ENCODE peak calls at places on chromosomes 5 and 9, in five cellular contexts. One of them, this sample, is unnamed.

GRCh38 chr5:137234973-137235943 is 263.9 kb downstream of the SPOCK1 start:
- DNase-seq in WERI-Rb-1: no peak
- DNase-seq in cardiac muscle cell: no peak
- DNase-seq in Peyer's patch: no peak
- DNase-seq in tibial nerve: no peak
- DNase-seq in this sample: no peak

GRCh38 chr9:2271426-2271825 is 256.3 kb downstream of the SMARCA2 start:
- DNase-seq in WERI-Rb-1: no peak
- DNase-seq in cardiac muscle cell: no peak
- DNase-seq in Peyer's patch: peak
- DNase-seq in tibial nerve: no peak
- DNase-seq in this sample: no peak

GRCh38 chr9:129613520-129614175 is 7.3 kb downstream of the C9orf50 start:
- DNase-seq in WERI-Rb-1: peak
- DNase-seq in cardiac muscle cell: no peak
- DNase-seq in Peyer's patch: no peak
- DNase-seq in tibial nerve: no peak
- DNase-seq in this sample: no peak

GRCh38 chr9:86909388-86909787 is 37.9 kb downstream of the GAS1 start:
- DNase-seq in WERI-Rb-1: no peak
- DNase-seq in cardiac muscle cell: no peak
- DNase-seq in Peyer's patch: no peak
- DNase-seq in tibial nerve: no peak
- DNase-seq in this sample: no peak

GRCh38 chr5:179008667-179009066 is 13.5 kb upstream of the GRM6 start:
- DNase-seq in WERI-Rb-1: no peak
- DNase-seq in cardiac muscle cell: no peak
- DNase-seq in Peyer's patch: no peak
- DNase-seq in tibial nerve: no peak
- DNase-seq in this sample: no peak

GRCh38 chr9:96501981-96502833 is 52.2 kb downstream of the HABP4 start:
- DNase-seq in WERI-Rb-1: no peak
- DNase-seq in cardiac muscle cell: no peak
- DNase-seq in Peyer's patch: no peak
- DNase-seq in tibial nerve: no peak
- DNase-seq in this sample: no peak

GRCh38 chr9:131366745-131367401 is 27.0 kb upstream of the PRRC2B start:
- DNase-seq in WERI-Rb-1: peak
- DNase-seq in cardiac muscle cell: peak
- DNase-seq in Peyer's patch: peak
- DNase-seq in tibial nerve: no peak
- DNase-seq in this sample: no peak

GRCh38 chr9:132721661-132722060 is 51.4 kb downstream of the GTF3C4 start:
- DNase-seq in WERI-Rb-1: no peak
- DNase-seq in cardiac muscle cell: no peak
- DNase-seq in Peyer's patch: no peak
- DNase-seq in tibial nerve: no peak
- DNase-seq in this sample: no peak

GRCh38 chr5:72154076-72154756 is 46.9 kb downstream of the MAP1B start:
- DNase-seq in WERI-Rb-1: no peak
- DNase-seq in cardiac muscle cell: no peak
- DNase-seq in Peyer's patch: no peak
- DNase-seq in tibial nerve: no peak
- DNase-seq in this sample: no peak

GRCh38 chr5:67989457-67989856 is 226.1 kb upstream of the PIK3R1 start:
- DNase-seq in WERI-Rb-1: no peak
- DNase-seq in cardiac muscle cell: no peak
- DNase-seq in Peyer's patch: no peak
- DNase-seq in tibial nerve: no peak
- DNase-seq in this sample: no peak

GRCh38 chr5:172498431-172499129 is 44.3 kb upstream of the SH3PXD2B start:
- DNase-seq in WERI-Rb-1: no peak
- DNase-seq in cardiac muscle cell: no peak
- DNase-seq in Peyer's patch: no peak
- DNase-seq in tibial nerve: no peak
- DNase-seq in this sample: peak

GRCh38 chr5:27412379-27412778 is 374.0 kb upstream of the CDH9 start:
- DNase-seq in WERI-Rb-1: no peak
- DNase-seq in cardiac muscle cell: no peak
- DNase-seq in Peyer's patch: no peak
- DNase-seq in tibial nerve: no peak
- DNase-seq in this sample: no peak

GRCh38 chr5:163914911-163915310 is 409.5 kb downstream of the MAT2B start:
- DNase-seq in WERI-Rb-1: peak
- DNase-seq in cardiac muscle cell: no peak
- DNase-seq in Peyer's patch: peak
- DNase-seq in tibial nerve: no peak
- DNase-seq in this sample: no peak

GRCh38 chr9:84230355-84231136 is 110.0 kb downstream of the SLC28A3 start:
- DNase-seq in WERI-Rb-1: peak
- DNase-seq in cardiac muscle cell: peak
- DNase-seq in Peyer's patch: no peak
- DNase-seq in tibial nerve: no peak
- DNase-seq in this sample: no peak

GRCh38 chr5:5140051-5141010 is at the start of gene ADAMTS16:
- DNase-seq in WERI-Rb-1: no peak
- DNase-seq in cardiac muscle cell: peak
- DNase-seq in Peyer's patch: no peak
- DNase-seq in tibial nerve: no peak
- DNase-seq in this sample: no peak

GRCh38 chr9:7298123-7298522 is 501.5 kb downstream of the DMAC1 start:
- DNase-seq in WERI-Rb-1: no peak
- DNase-seq in cardiac muscle cell: no peak
- DNase-seq in Peyer's patch: no peak
- DNase-seq in tibial nerve: no peak
- DNase-seq in this sample: no peak

GRCh38 chr9:124054671-124055212 is 43.2 kb downstream of the LHX2 start:
- DNase-seq in WERI-Rb-1: no peak
- DNase-seq in cardiac muscle cell: no peak
- DNase-seq in Peyer's patch: no peak
- DNase-seq in tibial nerve: no peak
- DNase-seq in this sample: no peak

GRCh38 chr5:23730023-23730422 is 222.6 kb downstream of the PRDM9 start:
- DNase-seq in WERI-Rb-1: peak
- DNase-seq in cardiac muscle cell: no peak
- DNase-seq in Peyer's patch: no peak
- DNase-seq in tibial nerve: no peak
- DNase-seq in this sample: no peak

GRCh38 chr9:136645903-136646754 is 16.6 kb upstream of the EGFL7 start:
- DNase-seq in WERI-Rb-1: no peak
- DNase-seq in cardiac muscle cell: no peak
- DNase-seq in Peyer's patch: no peak
- DNase-seq in tibial nerve: no peak
- DNase-seq in this sample: peak
- TF ChIP-seq CTCF in WERI-Rb-1: peak
- TF ChIP-seq CTCF in cardiac muscle cell: no peak
- TF ChIP-seq CTCF in Peyer's patch: no peak
- TF ChIP-seq CTCF in tibial nerve: no peak
- TF ChIP-seq CTCF in this sample: no peak

DNA sequence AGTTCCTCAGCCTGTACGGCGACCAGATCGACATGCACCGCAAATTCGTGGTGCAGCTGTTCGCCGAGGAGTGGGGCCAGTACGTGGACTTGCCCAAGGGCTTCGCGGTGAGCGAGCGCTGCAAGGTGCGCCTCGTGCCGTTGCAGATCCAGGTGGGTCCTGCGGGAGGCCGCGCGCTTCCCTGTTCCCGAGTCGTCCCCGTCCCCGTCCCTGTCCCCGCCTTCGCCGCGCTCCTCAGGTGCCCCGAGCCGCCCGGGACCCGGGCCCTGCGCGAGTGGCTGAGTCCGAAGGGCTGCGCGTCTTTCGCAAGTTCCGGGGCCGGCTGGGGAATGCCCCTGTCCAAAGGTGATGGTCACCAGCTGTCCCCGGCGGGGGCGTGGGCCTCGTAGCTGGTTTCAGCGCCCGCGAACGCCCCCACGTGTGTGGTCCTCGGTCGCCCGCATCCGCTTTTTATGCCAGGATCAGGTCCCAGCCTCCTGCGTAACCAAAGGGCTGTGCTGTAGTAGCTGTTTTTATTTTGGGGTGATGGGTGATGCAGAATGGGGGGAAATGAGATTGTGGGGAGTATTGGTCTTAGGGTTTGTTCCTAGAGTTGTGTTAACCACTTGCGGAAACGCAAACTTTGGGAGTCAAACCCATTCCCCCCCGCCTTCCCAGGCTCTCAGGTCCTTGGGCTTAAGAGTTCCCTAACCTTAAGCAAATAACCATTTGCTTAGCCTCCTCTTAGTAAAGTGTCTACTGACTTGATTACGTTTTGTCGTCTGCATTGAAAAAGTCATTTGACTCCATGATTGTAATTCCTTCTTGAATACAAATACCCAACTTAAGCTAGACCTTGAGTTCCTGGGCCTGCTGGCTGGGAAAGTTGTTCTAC is 612 bp downstream of the ISOC1 start:
- DNase-seq in WERI-Rb-1: peak
- DNase-seq in cardiac muscle cell: peak
- DNase-seq in Peyer's patch: peak
- DNase-seq in tibial nerve: peak
- DNase-seq in this sample: peak
- TF ChIP-seq CTCF in WERI-Rb-1: peak
- TF ChIP-seq CTCF in cardiac muscle cell: peak
- TF ChIP-seq CTCF in Peyer's patch: no peak
- TF ChIP-seq CTCF in tibial nerve: no peak
- TF ChIP-seq CTCF in this sample: no peak

DNA sequence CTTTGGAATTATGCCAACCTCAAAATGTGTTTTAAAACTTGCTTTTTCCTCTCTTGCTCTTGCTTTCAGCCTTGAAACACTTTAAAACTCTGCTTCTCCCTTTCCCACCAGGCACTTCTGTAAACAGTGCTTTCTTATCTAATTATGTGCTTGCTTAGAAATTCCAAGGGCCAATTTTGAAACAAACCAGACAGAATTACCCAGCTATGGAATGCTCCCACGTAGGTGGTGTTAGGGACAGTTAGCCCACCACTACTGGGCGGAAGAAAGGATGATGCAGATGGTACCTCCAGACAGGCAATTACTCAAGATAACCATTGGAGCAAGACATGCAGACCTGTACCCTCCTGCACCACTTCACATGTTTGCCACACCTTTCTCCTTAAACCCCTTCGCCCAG is 523.1 kb upstream of the PTPRD start:
- DNase-seq in WERI-Rb-1: no peak
- DNase-seq in cardiac muscle cell: peak
- DNase-seq in Peyer's patch: no peak
- DNase-seq in tibial nerve: no peak
- DNase-seq in this sample: no peak
- TF ChIP-seq CTCF in WERI-Rb-1: no peak
- TF ChIP-seq CTCF in cardiac muscle cell: no peak
- TF ChIP-seq CTCF in Peyer's patch: no peak
- TF ChIP-seq CTCF in tibial nerve: no peak
- TF ChIP-seq CTCF in this sample: no peak

GRCh38 chr5:95554647-95555548 is at the start of the genes ARSK and SKIC3:
- DNase-seq in WERI-Rb-1: peak
- DNase-seq in cardiac muscle cell: peak
- DNase-seq in Peyer's patch: peak
- DNase-seq in tibial nerve: peak
- DNase-seq in this sample: peak
- TF ChIP-seq CTCF in WERI-Rb-1: peak
- TF ChIP-seq CTCF in cardiac muscle cell: peak
- TF ChIP-seq CTCF in Peyer's patch: peak
- TF ChIP-seq CTCF in tibial nerve: peak
- TF ChIP-seq CTCF in this sample: no peak

GRCh38 chr9:36207546-36208012 is 16.9 kb downstream of the CLTA start:
- DNase-seq in WERI-Rb-1: peak
- DNase-seq in cardiac muscle cell: no peak
- DNase-seq in Peyer's patch: no peak
- DNase-seq in tibial nerve: no peak
- DNase-seq in this sample: no peak

GRCh38 chr9:36207016-36207415 is 16.3 kb downstream of the CLTA start:
- DNase-seq in WERI-Rb-1: no peak
- DNase-seq in cardiac muscle cell: no peak
- DNase-seq in Peyer's patch: no peak
- DNase-seq in tibial nerve: no peak
- DNase-seq in this sample: no peak

GRCh38 chr9:36208521-36209253 is 18.0 kb downstream of the CLTA start:
- DNase-seq in WERI-Rb-1: peak
- DNase-seq in cardiac muscle cell: no peak
- DNase-seq in Peyer's patch: no peak
- DNase-seq in tibial nerve: no peak
- DNase-seq in this sample: no peak

GRCh38 chr9:36210722-36211121 is 20.0 kb downstream of the CLTA start:
- DNase-seq in WERI-Rb-1: no peak
- DNase-seq in cardiac muscle cell: no peak
- DNase-seq in Peyer's patch: no peak
- DNase-seq in tibial nerve: no peak
- DNase-seq in this sample: no peak

DNA sequence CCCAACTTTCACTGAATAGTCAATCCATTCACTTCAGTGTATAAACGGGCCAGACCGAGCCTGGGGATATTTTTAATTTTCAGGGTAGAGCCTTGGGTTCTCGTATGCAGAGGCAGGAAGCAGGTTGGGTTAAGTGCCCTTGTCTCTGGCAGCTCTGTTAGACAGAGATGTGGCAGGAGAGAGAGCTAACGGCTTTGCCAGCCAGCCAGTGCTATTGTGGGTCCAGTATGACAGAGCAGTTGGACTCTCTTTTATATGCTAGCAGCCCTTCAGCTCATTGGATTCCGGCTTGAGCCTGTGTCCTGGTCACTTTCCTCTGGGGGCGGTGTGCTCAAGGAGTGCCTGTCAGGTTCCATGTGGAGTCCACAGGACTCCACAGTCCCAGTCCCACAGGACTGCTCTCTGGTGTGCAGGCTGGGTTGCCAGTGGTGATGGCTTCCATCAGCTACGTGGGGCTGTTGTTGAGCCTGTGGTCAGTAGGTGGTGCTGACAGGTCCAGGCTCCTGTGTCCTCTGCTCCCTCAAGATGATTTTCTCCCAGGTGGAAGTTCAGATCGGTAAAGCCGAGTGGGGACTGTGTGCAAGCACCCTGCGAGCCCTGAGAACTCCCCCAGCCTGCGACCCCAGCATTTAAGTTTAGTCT is 14.3 kb downstream of the CLTA start:
- DNase-seq in WERI-Rb-1: peak
- DNase-seq in cardiac muscle cell: peak
- DNase-seq in Peyer's patch: no peak
- DNase-seq in tibial nerve: no peak
- DNase-seq in this sample: no peak
- TF ChIP-seq CTCF in WERI-Rb-1: peak
- TF ChIP-seq CTCF in cardiac muscle cell: peak
- TF ChIP-seq CTCF in Peyer's patch: no peak
- TF ChIP-seq CTCF in tibial nerve: no peak
- TF ChIP-seq CTCF in this sample: no peak

GRCh38 chr5:177575488-177575887 is 16.5 kb upstream of the TMED9 start:
- DNase-seq in WERI-Rb-1: no peak
- DNase-seq in cardiac muscle cell: no peak
- DNase-seq in Peyer's patch: no peak
- DNase-seq in tibial nerve: no peak
- DNase-seq in this sample: no peak

GRCh38 chr5:177578331-177578730 is 13.7 kb upstream of the TMED9 start:
- DNase-seq in WERI-Rb-1: no peak
- DNase-seq in cardiac muscle cell: no peak
- DNase-seq in Peyer's patch: no peak
- DNase-seq in tibial nerve: no peak
- DNase-seq in this sample: no peak

GRCh38 chr5:177576169-177576568 is 15.8 kb upstream of the TMED9 start:
- DNase-seq in WERI-Rb-1: no peak
- DNase-seq in cardiac muscle cell: no peak
- DNase-seq in Peyer's patch: no peak
- DNase-seq in tibial nerve: no peak
- DNase-seq in this sample: no peak
- TF ChIP-seq CTCF in WERI-Rb-1: no peak
- TF ChIP-seq CTCF in cardiac muscle cell: no peak
- TF ChIP-seq CTCF in Peyer's patch: no peak
- TF ChIP-seq CTCF in tibial nerve: no peak
- TF ChIP-seq CTCF in this sample: no peak